ENCODE peak calls at places on chromosomes 1 and 21, in ten cellular contexts. One of them, this sample, is unnamed.

GRCh38 chr1:102191723-102192122 is 195.0 kb upstream of the OLFM3 start:
- DNase-seq in stimulated activated CD4-positive, alpha-beta T cell treated with anti-CD3 and anti-CD28 coated beads, Interleukin-12 subunit alpha, Interleukin-12 subunit beta, amount 100 ng/mL, for 24 hours: no peak
- DNase-seq in GOT3: no peak
- DNase-seq in psoas muscle: no peak
- DNase-seq in HS-27A: peak
- DNase-seq in NCI-H2081 treated with DMSO at 0.1 percent for 48 hours: peak
- DNase-seq in amygdala: no peak
- DNase-seq in fibroblast of villous mesenchyme: no peak
- DNase-seq in GM13976: peak
- DNase-seq in naive thymus-derived CD8-positive, alpha-beta T cell: no peak
- DNase-seq in this sample: no peak

GRCh38 chr1:167555971-167556714 is 2.6 kb upstream of the CREG1 start:
- DNase-seq in stimulated activated CD4-positive, alpha-beta T cell treated with anti-CD3 and anti-CD28 coated beads, Interleukin-12 subunit alpha, Interleukin-12 subunit beta, amount 100 ng/mL, for 24 hours: peak
- DNase-seq in GOT3: peak
- DNase-seq in psoas muscle: peak
- DNase-seq in HS-27A: peak
- DNase-seq in NCI-H2081 treated with DMSO at 0.1 percent for 48 hours: peak
- DNase-seq in amygdala: peak
- DNase-seq in fibroblast of villous mesenchyme: peak
- DNase-seq in GM13976: peak
- DNase-seq in naive thymus-derived CD8-positive, alpha-beta T cell: peak
- DNase-seq in this sample: peak

GRCh38 chr1:48701445-48701844 is 75.2 kb downstream of the BEND5 start:
- DNase-seq in stimulated activated CD4-positive, alpha-beta T cell treated with anti-CD3 and anti-CD28 coated beads, Interleukin-12 subunit alpha, Interleukin-12 subunit beta, amount 100 ng/mL, for 24 hours: no peak
- DNase-seq in GOT3: no peak
- DNase-seq in psoas muscle: no peak
- DNase-seq in HS-27A: no peak
- DNase-seq in NCI-H2081 treated with DMSO at 0.1 percent for 48 hours: no peak
- DNase-seq in amygdala: no peak
- DNase-seq in fibroblast of villous mesenchyme: no peak
- DNase-seq in GM13976: no peak
- DNase-seq in naive thymus-derived CD8-positive, alpha-beta T cell: no peak
- DNase-seq in this sample: no peak

GRCh38 chr1:167493372-167493771 is 25.0 kb downstream of the CD247 start:
- DNase-seq in stimulated activated CD4-positive, alpha-beta T cell treated with anti-CD3 and anti-CD28 coated beads, Interleukin-12 subunit alpha, Interleukin-12 subunit beta, amount 100 ng/mL, for 24 hours: no peak
- DNase-seq in GOT3: no peak
- DNase-seq in psoas muscle: no peak
- DNase-seq in HS-27A: no peak
- DNase-seq in NCI-H2081 treated with DMSO at 0.1 percent for 48 hours: no peak
- DNase-seq in amygdala: no peak
- DNase-seq in fibroblast of villous mesenchyme: no peak
- DNase-seq in GM13976: no peak
- DNase-seq in naive thymus-derived CD8-positive, alpha-beta T cell: no peak
- DNase-seq in this sample: no peak

GRCh38 chr1:100455478-100456072 is 82.4 kb upstream of the GPR88 start:
- DNase-seq in stimulated activated CD4-positive, alpha-beta T cell treated with anti-CD3 and anti-CD28 coated beads, Interleukin-12 subunit alpha, Interleukin-12 subunit beta, amount 100 ng/mL, for 24 hours: no peak
- DNase-seq in GOT3: no peak
- DNase-seq in psoas muscle: no peak
- DNase-seq in HS-27A: no peak
- DNase-seq in NCI-H2081 treated with DMSO at 0.1 percent for 48 hours: no peak
- DNase-seq in amygdala: no peak
- DNase-seq in fibroblast of villous mesenchyme: peak
- DNase-seq in GM13976: no peak
- DNase-seq in naive thymus-derived CD8-positive, alpha-beta T cell: peak
- DNase-seq in this sample: peak

GRCh38 chr1:89760496-89760895 is 60.3 kb upstream of the LRRC8D start:
- DNase-seq in stimulated activated CD4-positive, alpha-beta T cell treated with anti-CD3 and anti-CD28 coated beads, Interleukin-12 subunit alpha, Interleukin-12 subunit beta, amount 100 ng/mL, for 24 hours: no peak
- DNase-seq in GOT3: no peak
- DNase-seq in psoas muscle: no peak
- DNase-seq in HS-27A: no peak
- DNase-seq in NCI-H2081 treated with DMSO at 0.1 percent for 48 hours: no peak
- DNase-seq in amygdala: no peak
- DNase-seq in fibroblast of villous mesenchyme: no peak
- DNase-seq in GM13976: no peak
- DNase-seq in naive thymus-derived CD8-positive, alpha-beta T cell: no peak
- DNase-seq in this sample: no peak

GRCh38 chr1:206066479-206067171 is 13.7 kb downstream of the RHEX start:
- DNase-seq in stimulated activated CD4-positive, alpha-beta T cell treated with anti-CD3 and anti-CD28 coated beads, Interleukin-12 subunit alpha, Interleukin-12 subunit beta, amount 100 ng/mL, for 24 hours: no peak
- DNase-seq in GOT3: no peak
- DNase-seq in psoas muscle: no peak
- DNase-seq in HS-27A: no peak
- DNase-seq in NCI-H2081 treated with DMSO at 0.1 percent for 48 hours: no peak
- DNase-seq in amygdala: no peak
- DNase-seq in fibroblast of villous mesenchyme: no peak
- DNase-seq in GM13976: peak
- DNase-seq in naive thymus-derived CD8-positive, alpha-beta T cell: no peak
- DNase-seq in this sample: no peak

GRCh38 chr1:26861286-26861701 is 1.7 kb upstream of the SFN start:
- DNase-seq in stimulated activated CD4-positive, alpha-beta T cell treated with anti-CD3 and anti-CD28 coated beads, Interleukin-12 subunit alpha, Interleukin-12 subunit beta, amount 100 ng/mL, for 24 hours: no peak
- DNase-seq in GOT3: no peak
- DNase-seq in psoas muscle: no peak
- DNase-seq in HS-27A: no peak
- DNase-seq in NCI-H2081 treated with DMSO at 0.1 percent for 48 hours: no peak
- DNase-seq in amygdala: no peak
- DNase-seq in fibroblast of villous mesenchyme: peak
- DNase-seq in GM13976: no peak
- DNase-seq in naive thymus-derived CD8-positive, alpha-beta T cell: no peak
- DNase-seq in this sample: no peak

GRCh38 chr1:246425895-246426294 is 81.2 kb downstream of the SMYD3 start:
- DNase-seq in stimulated activated CD4-positive, alpha-beta T cell treated with anti-CD3 and anti-CD28 coated beads, Interleukin-12 subunit alpha, Interleukin-12 subunit beta, amount 100 ng/mL, for 24 hours: no peak
- DNase-seq in GOT3: no peak
- DNase-seq in psoas muscle: no peak
- DNase-seq in HS-27A: no peak
- DNase-seq in NCI-H2081 treated with DMSO at 0.1 percent for 48 hours: no peak
- DNase-seq in amygdala: no peak
- DNase-seq in fibroblast of villous mesenchyme: no peak
- DNase-seq in GM13976: no peak
- DNase-seq in naive thymus-derived CD8-positive, alpha-beta T cell: no peak
- DNase-seq in this sample: no peak

GRCh38 chr1:22838965-22839364 is 128.3 kb downstream of the EPHB2 start:
- DNase-seq in stimulated activated CD4-positive, alpha-beta T cell treated with anti-CD3 and anti-CD28 coated beads, Interleukin-12 subunit alpha, Interleukin-12 subunit beta, amount 100 ng/mL, for 24 hours: no peak
- DNase-seq in GOT3: no peak
- DNase-seq in psoas muscle: no peak
- DNase-seq in HS-27A: no peak
- DNase-seq in NCI-H2081 treated with DMSO at 0.1 percent for 48 hours: no peak
- DNase-seq in amygdala: no peak
- DNase-seq in fibroblast of villous mesenchyme: no peak
- DNase-seq in GM13976: no peak
- DNase-seq in naive thymus-derived CD8-positive, alpha-beta T cell: no peak
- DNase-seq in this sample: no peak

GRCh38 chr1:173603056-173603591 is at the start of gene SLC9C2:
- DNase-seq in stimulated activated CD4-positive, alpha-beta T cell treated with anti-CD3 and anti-CD28 coated beads, Interleukin-12 subunit alpha, Interleukin-12 subunit beta, amount 100 ng/mL, for 24 hours: no peak
- DNase-seq in GOT3: no peak
- DNase-seq in psoas muscle: no peak
- DNase-seq in HS-27A: no peak
- DNase-seq in NCI-H2081 treated with DMSO at 0.1 percent for 48 hours: no peak
- DNase-seq in amygdala: no peak
- DNase-seq in fibroblast of villous mesenchyme: peak
- DNase-seq in GM13976: no peak
- DNase-seq in naive thymus-derived CD8-positive, alpha-beta T cell: no peak
- DNase-seq in this sample: no peak

GRCh38 chr1:78758493-78758892 is 108.9 kb downstream of the IFI44 start:
- DNase-seq in stimulated activated CD4-positive, alpha-beta T cell treated with anti-CD3 and anti-CD28 coated beads, Interleukin-12 subunit alpha, Interleukin-12 subunit beta, amount 100 ng/mL, for 24 hours: no peak
- DNase-seq in GOT3: no peak
- DNase-seq in psoas muscle: no peak
- DNase-seq in HS-27A: no peak
- DNase-seq in NCI-H2081 treated with DMSO at 0.1 percent for 48 hours: no peak
- DNase-seq in amygdala: no peak
- DNase-seq in fibroblast of villous mesenchyme: no peak
- DNase-seq in GM13976: no peak
- DNase-seq in naive thymus-derived CD8-positive, alpha-beta T cell: no peak
- DNase-seq in this sample: peak

GRCh38 chr21:35779690-35780570 is 280.4 kb downstream of the SETD4 start:
- DNase-seq in stimulated activated CD4-positive, alpha-beta T cell treated with anti-CD3 and anti-CD28 coated beads, Interleukin-12 subunit alpha, Interleukin-12 subunit beta, amount 100 ng/mL, for 24 hours: no peak
- DNase-seq in GOT3: peak
- DNase-seq in psoas muscle: no peak
- DNase-seq in HS-27A: peak
- DNase-seq in NCI-H2081 treated with DMSO at 0.1 percent for 48 hours: no peak
- DNase-seq in amygdala: no peak
- DNase-seq in fibroblast of villous mesenchyme: peak
- DNase-seq in GM13976: no peak
- DNase-seq in naive thymus-derived CD8-positive, alpha-beta T cell: no peak
- DNase-seq in this sample: peak

GRCh38 chr1:223175633-223176032 is 32.6 kb upstream of the TLR5 start:
- DNase-seq in stimulated activated CD4-positive, alpha-beta T cell treated with anti-CD3 and anti-CD28 coated beads, Interleukin-12 subunit alpha, Interleukin-12 subunit beta, amount 100 ng/mL, for 24 hours: no peak
- DNase-seq in GOT3: no peak
- DNase-seq in psoas muscle: no peak
- DNase-seq in HS-27A: no peak
- DNase-seq in NCI-H2081 treated with DMSO at 0.1 percent for 48 hours: no peak
- DNase-seq in amygdala: no peak
- DNase-seq in fibroblast of villous mesenchyme: no peak
- DNase-seq in GM13976: no peak
- DNase-seq in naive thymus-derived CD8-positive, alpha-beta T cell: no peak
- DNase-seq in this sample: no peak

GRCh38 chr1:239317948-239318347 is 68.4 kb upstream of the CHRM3 start:
- DNase-seq in stimulated activated CD4-positive, alpha-beta T cell treated with anti-CD3 and anti-CD28 coated beads, Interleukin-12 subunit alpha, Interleukin-12 subunit beta, amount 100 ng/mL, for 24 hours: no peak
- DNase-seq in GOT3: no peak
- DNase-seq in psoas muscle: no peak
- DNase-seq in HS-27A: no peak
- DNase-seq in NCI-H2081 treated with DMSO at 0.1 percent for 48 hours: no peak
- DNase-seq in amygdala: no peak
- DNase-seq in fibroblast of villous mesenchyme: no peak
- DNase-seq in GM13976: no peak
- DNase-seq in naive thymus-derived CD8-positive, alpha-beta T cell: no peak
- DNase-seq in this sample: no peak

GRCh38 chr1:150553392-150554085 is 4.3 kb downstream of the ADAMTSL4 start:
- DNase-seq in stimulated activated CD4-positive, alpha-beta T cell treated with anti-CD3 and anti-CD28 coated beads, Interleukin-12 subunit alpha, Interleukin-12 subunit beta, amount 100 ng/mL, for 24 hours: no peak
- DNase-seq in GOT3: no peak
- DNase-seq in psoas muscle: no peak
- DNase-seq in HS-27A: no peak
- DNase-seq in NCI-H2081 treated with DMSO at 0.1 percent for 48 hours: no peak
- DNase-seq in amygdala: no peak
- DNase-seq in fibroblast of villous mesenchyme: no peak
- DNase-seq in GM13976: no peak
- DNase-seq in naive thymus-derived CD8-positive, alpha-beta T cell: no peak
- DNase-seq in this sample: no peak

GRCh38 chr1:36818771-36819170 is 215.5 kb downstream of the GRIK3 start:
- DNase-seq in stimulated activated CD4-positive, alpha-beta T cell treated with anti-CD3 and anti-CD28 coated beads, Interleukin-12 subunit alpha, Interleukin-12 subunit beta, amount 100 ng/mL, for 24 hours: no peak
- DNase-seq in GOT3: no peak
- DNase-seq in psoas muscle: no peak
- DNase-seq in HS-27A: no peak
- DNase-seq in NCI-H2081 treated with DMSO at 0.1 percent for 48 hours: no peak
- DNase-seq in amygdala: no peak
- DNase-seq in fibroblast of villous mesenchyme: no peak
- DNase-seq in GM13976: no peak
- DNase-seq in naive thymus-derived CD8-positive, alpha-beta T cell: no peak
- DNase-seq in this sample: no peak

GRCh38 chr1:3774503-3775247 is 2.1 kb downstream of the SMIM1 start:
- DNase-seq in stimulated activated CD4-positive, alpha-beta T cell treated with anti-CD3 and anti-CD28 coated beads, Interleukin-12 subunit alpha, Interleukin-12 subunit beta, amount 100 ng/mL, for 24 hours: no peak
- DNase-seq in GOT3: no peak
- DNase-seq in psoas muscle: peak
- DNase-seq in HS-27A: no peak
- DNase-seq in NCI-H2081 treated with DMSO at 0.1 percent for 48 hours: no peak
- DNase-seq in amygdala: no peak
- DNase-seq in fibroblast of villous mesenchyme: peak
- DNase-seq in GM13976: no peak
- DNase-seq in naive thymus-derived CD8-positive, alpha-beta T cell: no peak
- DNase-seq in this sample: no peak

GRCh38 chr1:59707216-59707615 is 107.5 kb upstream of the HOOK1 start:
- DNase-seq in stimulated activated CD4-positive, alpha-beta T cell treated with anti-CD3 and anti-CD28 coated beads, Interleukin-12 subunit alpha, Interleukin-12 subunit beta, amount 100 ng/mL, for 24 hours: no peak
- DNase-seq in GOT3: peak
- DNase-seq in psoas muscle: peak
- DNase-seq in HS-27A: peak
- DNase-seq in NCI-H2081 treated with DMSO at 0.1 percent for 48 hours: no peak
- DNase-seq in amygdala: no peak
- DNase-seq in fibroblast of villous mesenchyme: peak
- DNase-seq in GM13976: no peak
- DNase-seq in naive thymus-derived CD8-positive, alpha-beta T cell: no peak
- DNase-seq in this sample: peak

GRCh38 chr21:39088831-39089380 is 94.3 kb downstream of the PSMG1 start:
- DNase-seq in stimulated activated CD4-positive, alpha-beta T cell treated with anti-CD3 and anti-CD28 coated beads, Interleukin-12 subunit alpha, Interleukin-12 subunit beta, amount 100 ng/mL, for 24 hours: no peak
- DNase-seq in GOT3: no peak
- DNase-seq in psoas muscle: no peak
- DNase-seq in HS-27A: peak
- DNase-seq in NCI-H2081 treated with DMSO at 0.1 percent for 48 hours: no peak
- DNase-seq in amygdala: no peak
- DNase-seq in fibroblast of villous mesenchyme: peak
- DNase-seq in GM13976: no peak
- DNase-seq in naive thymus-derived CD8-positive, alpha-beta T cell: no peak
- DNase-seq in this sample: peak

GRCh38 chr1:221777434-221778072 is 35.7 kb upstream of the DUSP10 start:
- DNase-seq in stimulated activated CD4-positive, alpha-beta T cell treated with anti-CD3 and anti-CD28 coated beads, Interleukin-12 subunit alpha, Interleukin-12 subunit beta, amount 100 ng/mL, for 24 hours: no peak
- DNase-seq in GOT3: no peak
- DNase-seq in psoas muscle: no peak
- DNase-seq in HS-27A: no peak
- DNase-seq in NCI-H2081 treated with DMSO at 0.1 percent for 48 hours: no peak
- DNase-seq in amygdala: no peak
- DNase-seq in fibroblast of villous mesenchyme: no peak
- DNase-seq in GM13976: peak
- DNase-seq in naive thymus-derived CD8-positive, alpha-beta T cell: peak
- DNase-seq in this sample: no peak

GRCh38 chr1:147611021-147611426 is 59.3 kb downstream of the ACP6 start:
- DNase-seq in stimulated activated CD4-positive, alpha-beta T cell treated with anti-CD3 and anti-CD28 coated beads, Interleukin-12 subunit alpha, Interleukin-12 subunit beta, amount 100 ng/mL, for 24 hours: no peak
- DNase-seq in GOT3: no peak
- DNase-seq in psoas muscle: no peak
- DNase-seq in HS-27A: no peak
- DNase-seq in NCI-H2081 treated with DMSO at 0.1 percent for 48 hours: no peak
- DNase-seq in amygdala: no peak
- DNase-seq in fibroblast of villous mesenchyme: no peak
- DNase-seq in GM13976: peak
- DNase-seq in naive thymus-derived CD8-positive, alpha-beta T cell: no peak
- DNase-seq in this sample: no peak

This sample was measured in SJSA1.